ENCODE peak calls at places on chromosomes 12 and 14, in six cellular contexts. One of them, this sample, is unnamed.

GRCh38 chr14:54174437-54174836 is 217.8 kb upstream of the BMP4 start:
- DNase-seq in endothelial cell: no peak
- DNase-seq in CD8-positive, alpha-beta memory T cell: no peak
- DNase-seq in colonic mucosa: no peak
- DNase-seq in stimulated activated CD4-positive, alpha-beta T cell treated with anti-CD3 and anti-CD28 coated beads, Interleukin-4, amount 100 ng/mL, for 1 hour: no peak
- DNase-seq in naive B cell: no peak
- DNase-seq in this sample: no peak

GRCh38 chr12:97758102-97758501 is 295.5 kb downstream of the RMST start:
- DNase-seq in colonic mucosa: no peak
- DNase-seq in stimulated activated CD4-positive, alpha-beta T cell treated with anti-CD3 and anti-CD28 coated beads, Interleukin-4, amount 100 ng/mL, for 1 hour: no peak
- DNase-seq in CD8-positive, alpha-beta memory T cell: no peak
- DNase-seq in naive B cell: no peak
- DNase-seq in endothelial cell: no peak
- DNase-seq in this sample: no peak

GRCh38 chr12:124524231-124524925 is 43.0 kb downstream of the NCOR2 start:
- DNase-seq in colonic mucosa: no peak
- DNase-seq in CD8-positive, alpha-beta memory T cell: no peak
- DNase-seq in stimulated activated CD4-positive, alpha-beta T cell treated with anti-CD3 and anti-CD28 coated beads, Interleukin-4, amount 100 ng/mL, for 1 hour: no peak
- DNase-seq in endothelial cell: no peak
- DNase-seq in naive B cell: no peak
- DNase-seq in this sample: no peak

GRCh38 chr12:52688481-52688880 is 8.3 kb upstream of the KRT1 start:
- DNase-seq in colonic mucosa: no peak
- DNase-seq in CD8-positive, alpha-beta memory T cell: no peak
- DNase-seq in naive B cell: no peak
- DNase-seq in stimulated activated CD4-positive, alpha-beta T cell treated with anti-CD3 and anti-CD28 coated beads, Interleukin-4, amount 100 ng/mL, for 1 hour: no peak
- DNase-seq in endothelial cell: no peak
- DNase-seq in this sample: no peak

GRCh38 chr12:124321040-124321481 is 26.2 kb downstream of the RFLNA start:
- DNase-seq in colonic mucosa: peak
- DNase-seq in endothelial cell: peak
- DNase-seq in naive B cell: peak
- DNase-seq in stimulated activated CD4-positive, alpha-beta T cell treated with anti-CD3 and anti-CD28 coated beads, Interleukin-4, amount 100 ng/mL, for 1 hour: peak
- DNase-seq in CD8-positive, alpha-beta memory T cell: peak
- DNase-seq in this sample: peak

GRCh38 chr12:20455001-20455706 is 86.8 kb downstream of the PDE3A start:
- DNase-seq in CD8-positive, alpha-beta memory T cell: no peak
- DNase-seq in colonic mucosa: no peak
- DNase-seq in endothelial cell: no peak
- DNase-seq in stimulated activated CD4-positive, alpha-beta T cell treated with anti-CD3 and anti-CD28 coated beads, Interleukin-4, amount 100 ng/mL, for 1 hour: no peak
- DNase-seq in naive B cell: no peak
- DNase-seq in this sample: no peak

GRCh38 chr12:1907652-1908611 is 10.5 kb downstream of the CACNA2D4 start:
- DNase-seq in CD8-positive, alpha-beta memory T cell: no peak
- DNase-seq in endothelial cell: no peak
- DNase-seq in naive B cell: peak
- DNase-seq in stimulated activated CD4-positive, alpha-beta T cell treated with anti-CD3 and anti-CD28 coated beads, Interleukin-4, amount 100 ng/mL, for 1 hour: peak
- DNase-seq in colonic mucosa: peak
- DNase-seq in this sample: peak

GRCh38 chr12:6691473-6691872 is 2.3 kb upstream of the ZNF384 start:
- DNase-seq in endothelial cell: no peak
- DNase-seq in stimulated activated CD4-positive, alpha-beta T cell treated with anti-CD3 and anti-CD28 coated beads, Interleukin-4, amount 100 ng/mL, for 1 hour: no peak
- DNase-seq in naive B cell: no peak
- DNase-seq in colonic mucosa: no peak
- DNase-seq in CD8-positive, alpha-beta memory T cell: no peak
- DNase-seq in this sample: no peak

GRCh38 chr12:100267603-100268281 is 765 bp downstream of the SCYL2 start:
- DNase-seq in naive B cell: no peak
- DNase-seq in stimulated activated CD4-positive, alpha-beta T cell treated with anti-CD3 and anti-CD28 coated beads, Interleukin-4, amount 100 ng/mL, for 1 hour: no peak
- DNase-seq in endothelial cell: no peak
- DNase-seq in CD8-positive, alpha-beta memory T cell: peak
- DNase-seq in colonic mucosa: peak
- DNase-seq in this sample: no peak

GRCh38 chr12:22588817-22589216 is 36.2 kb upstream of the ETNK1 start:
- DNase-seq in naive B cell: no peak
- DNase-seq in stimulated activated CD4-positive, alpha-beta T cell treated with anti-CD3 and anti-CD28 coated beads, Interleukin-4, amount 100 ng/mL, for 1 hour: no peak
- DNase-seq in CD8-positive, alpha-beta memory T cell: no peak
- DNase-seq in endothelial cell: no peak
- DNase-seq in colonic mucosa: peak
- DNase-seq in this sample: no peak

GRCh38 chr12:68259318-68259940 is 6.0 kb upstream of the IL22 start:
- DNase-seq in CD8-positive, alpha-beta memory T cell: no peak
- DNase-seq in colonic mucosa: no peak
- DNase-seq in stimulated activated CD4-positive, alpha-beta T cell treated with anti-CD3 and anti-CD28 coated beads, Interleukin-4, amount 100 ng/mL, for 1 hour: no peak
- DNase-seq in naive B cell: no peak
- DNase-seq in endothelial cell: no peak
- DNase-seq in this sample: no peak

GRCh38 chr14:54299393-54300363 is 97.1 kb upstream of the CDKN3 start:
- DNase-seq in naive B cell: no peak
- DNase-seq in colonic mucosa: no peak
- DNase-seq in CD8-positive, alpha-beta memory T cell: no peak
- DNase-seq in endothelial cell: no peak
- DNase-seq in stimulated activated CD4-positive, alpha-beta T cell treated with anti-CD3 and anti-CD28 coated beads, Interleukin-4, amount 100 ng/mL, for 1 hour: no peak
- DNase-seq in this sample: no peak

GRCh38 chr14:101508948-101509729 is 52.2 kb upstream of the DIO3 start:
- DNase-seq in CD8-positive, alpha-beta memory T cell: peak
- DNase-seq in endothelial cell: no peak
- DNase-seq in colonic mucosa: no peak
- DNase-seq in naive B cell: no peak
- DNase-seq in stimulated activated CD4-positive, alpha-beta T cell treated with anti-CD3 and anti-CD28 coated beads, Interleukin-4, amount 100 ng/mL, for 1 hour: no peak
- DNase-seq in this sample: no peak

GRCh38 chr12:96198970-96199369 is 4.8 kb downstream of the ELK3 start:
- DNase-seq in stimulated activated CD4-positive, alpha-beta T cell treated with anti-CD3 and anti-CD28 coated beads, Interleukin-4, amount 100 ng/mL, for 1 hour: no peak
- DNase-seq in naive B cell: peak
- DNase-seq in endothelial cell: no peak
- DNase-seq in CD8-positive, alpha-beta memory T cell: no peak
- DNase-seq in colonic mucosa: no peak
- DNase-seq in this sample: no peak

GRCh38 chr12:51886021-51886710 is 1.7 kb upstream of the ANKRD33 start:
- DNase-seq in stimulated activated CD4-positive, alpha-beta T cell treated with anti-CD3 and anti-CD28 coated beads, Interleukin-4, amount 100 ng/mL, for 1 hour: peak
- DNase-seq in naive B cell: peak
- DNase-seq in colonic mucosa: peak
- DNase-seq in CD8-positive, alpha-beta memory T cell: no peak
- DNase-seq in endothelial cell: no peak
- DNase-seq in this sample: no peak

GRCh38 chr14:54420478-54421116 is 20.6 kb downstream of the CNIH1 start:
- DNase-seq in endothelial cell: peak
- DNase-seq in naive B cell: no peak
- DNase-seq in stimulated activated CD4-positive, alpha-beta T cell treated with anti-CD3 and anti-CD28 coated beads, Interleukin-4, amount 100 ng/mL, for 1 hour: no peak
- DNase-seq in CD8-positive, alpha-beta memory T cell: no peak
- DNase-seq in colonic mucosa: peak
- DNase-seq in this sample: no peak

GRCh38 chr14:104139460-104140212 is 1.2 kb downstream of the KIF26A start:
- DNase-seq in colonic mucosa: peak
- DNase-seq in naive B cell: no peak
- DNase-seq in endothelial cell: peak
- DNase-seq in stimulated activated CD4-positive, alpha-beta T cell treated with anti-CD3 and anti-CD28 coated beads, Interleukin-4, amount 100 ng/mL, for 1 hour: no peak
- DNase-seq in CD8-positive, alpha-beta memory T cell: peak
- DNase-seq in this sample: peak

GRCh38 chr12:80778005-80778541 is 61.4 kb downstream of the MYF5 start:
- DNase-seq in stimulated activated CD4-positive, alpha-beta T cell treated with anti-CD3 and anti-CD28 coated beads, Interleukin-4, amount 100 ng/mL, for 1 hour: no peak
- DNase-seq in colonic mucosa: peak
- DNase-seq in endothelial cell: no peak
- DNase-seq in naive B cell: no peak
- DNase-seq in CD8-positive, alpha-beta memory T cell: no peak
- DNase-seq in this sample: no peak

GRCh38 chr12:2239376-2240010 is 186.7 kb downstream of the CACNA1C start:
- DNase-seq in stimulated activated CD4-positive, alpha-beta T cell treated with anti-CD3 and anti-CD28 coated beads, Interleukin-4, amount 100 ng/mL, for 1 hour: no peak
- DNase-seq in CD8-positive, alpha-beta memory T cell: no peak
- DNase-seq in endothelial cell: no peak
- DNase-seq in colonic mucosa: no peak
- DNase-seq in naive B cell: no peak
- DNase-seq in this sample: no peak

GRCh38 chr12:57040750-57041149 is 9.2 kb downstream of the MYO1A start:
- DNase-seq in stimulated activated CD4-positive, alpha-beta T cell treated with anti-CD3 and anti-CD28 coated beads, Interleukin-4, amount 100 ng/mL, for 1 hour: no peak
- DNase-seq in CD8-positive, alpha-beta memory T cell: no peak
- DNase-seq in colonic mucosa: no peak
- DNase-seq in naive B cell: no peak
- DNase-seq in endothelial cell: no peak
- DNase-seq in this sample: no peak

GRCh38 chr12:58413794-58414193 is 472.4 kb downstream of the ATP23 start:
- DNase-seq in endothelial cell: no peak
- DNase-seq in CD8-positive, alpha-beta memory T cell: no peak
- DNase-seq in naive B cell: no peak
- DNase-seq in colonic mucosa: no peak
- DNase-seq in stimulated activated CD4-positive, alpha-beta T cell treated with anti-CD3 and anti-CD28 coated beads, Interleukin-4, amount 100 ng/mL, for 1 hour: no peak
- DNase-seq in this sample: no peak

GRCh38 chr12:123502163-123502562 is 31.4 kb downstream of the RILPL1 start:
- DNase-seq in endothelial cell: no peak
- DNase-seq in CD8-positive, alpha-beta memory T cell: no peak
- DNase-seq in naive B cell: no peak
- DNase-seq in stimulated activated CD4-positive, alpha-beta T cell treated with anti-CD3 and anti-CD28 coated beads, Interleukin-4, amount 100 ng/mL, for 1 hour: no peak
- DNase-seq in colonic mucosa: no peak
- DNase-seq in this sample: no peak

GRCh38 chr12:59185291-59185690 is 265.0 kb upstream of the LRIG3 start:
- DNase-seq in colonic mucosa: no peak
- DNase-seq in stimulated activated CD4-positive, alpha-beta T cell treated with anti-CD3 and anti-CD28 coated beads, Interleukin-4, amount 100 ng/mL, for 1 hour: no peak
- DNase-seq in CD8-positive, alpha-beta memory T cell: no peak
- DNase-seq in naive B cell: no peak
- DNase-seq in endothelial cell: no peak
- DNase-seq in this sample: no peak

GRCh38 chr12:18580286-18580685 is 157.5 kb downstream of the PLCZ1 start:
- DNase-seq in naive B cell: no peak
- DNase-seq in colonic mucosa: no peak
- DNase-seq in CD8-positive, alpha-beta memory T cell: no peak
- DNase-seq in stimulated activated CD4-positive, alpha-beta T cell treated with anti-CD3 and anti-CD28 coated beads, Interleukin-4, amount 100 ng/mL, for 1 hour: no peak
- DNase-seq in endothelial cell: no peak
- DNase-seq in this sample: no peak

GRCh38 chr14:32560213-32560857 is 231.2 kb downstream of the AKAP6 start:
- DNase-seq in CD8-positive, alpha-beta memory T cell: no peak
- DNase-seq in stimulated activated CD4-positive, alpha-beta T cell treated with anti-CD3 and anti-CD28 coated beads, Interleukin-4, amount 100 ng/mL, for 1 hour: peak
- DNase-seq in naive B cell: no peak
- DNase-seq in endothelial cell: peak
- DNase-seq in colonic mucosa: peak
- DNase-seq in this sample: no peak

GRCh38 chr12:1540690-1541089 is 53.7 kb downstream of the FBXL14 start:
- DNase-seq in CD8-positive, alpha-beta memory T cell: no peak
- DNase-seq in colonic mucosa: no peak
- DNase-seq in naive B cell: no peak
- DNase-seq in stimulated activated CD4-positive, alpha-beta T cell treated with anti-CD3 and anti-CD28 coated beads, Interleukin-4, amount 100 ng/mL, for 1 hour: no peak
- DNase-seq in endothelial cell: no peak
- DNase-seq in this sample: no peak

GRCh38 chr14:50943943-50944646 is at the start of gene PYGL:
- DNase-seq in endothelial cell: peak
- DNase-seq in naive B cell: peak
- DNase-seq in colonic mucosa: peak
- DNase-seq in stimulated activated CD4-positive, alpha-beta T cell treated with anti-CD3 and anti-CD28 coated beads, Interleukin-4, amount 100 ng/mL, for 1 hour: peak
- DNase-seq in CD8-positive, alpha-beta memory T cell: no peak
- DNase-seq in this sample: peak

GRCh38 chr12:110906985-110907384 is 13.4 kb downstream of the MYL2 start:
- DNase-seq in naive B cell: no peak
- DNase-seq in CD8-positive, alpha-beta memory T cell: no peak
- DNase-seq in endothelial cell: no peak
- DNase-seq in colonic mucosa: no peak
- DNase-seq in stimulated activated CD4-positive, alpha-beta T cell treated with anti-CD3 and anti-CD28 coated beads, Interleukin-4, amount 100 ng/mL, for 1 hour: no peak
- DNase-seq in this sample: no peak

GRCh38 chr12:109771746-109772621 is 58.4 kb downstream of the FAM222A start:
- DNase-seq in stimulated activated CD4-positive, alpha-beta T cell treated with anti-CD3 and anti-CD28 coated beads, Interleukin-4, amount 100 ng/mL, for 1 hour: no peak
- DNase-seq in CD8-positive, alpha-beta memory T cell: no peak
- DNase-seq in colonic mucosa: no peak
- DNase-seq in naive B cell: no peak
- DNase-seq in endothelial cell: no peak
- DNase-seq in this sample: peak

GRCh38 chr14:74973003-74973614 is 17.7 kb upstream of the PGF start:
- DNase-seq in endothelial cell: peak
- DNase-seq in CD8-positive, alpha-beta memory T cell: no peak
- DNase-seq in stimulated activated CD4-positive, alpha-beta T cell treated with anti-CD3 and anti-CD28 coated beads, Interleukin-4, amount 100 ng/mL, for 1 hour: peak
- DNase-seq in colonic mucosa: no peak
- DNase-seq in naive B cell: no peak
- DNase-seq in this sample: peak

GRCh38 chr14:76924363-76925151 is 98.3 kb downstream of the LRRC74A start:
- DNase-seq in stimulated activated CD4-positive, alpha-beta T cell treated with anti-CD3 and anti-CD28 coated beads, Interleukin-4, amount 100 ng/mL, for 1 hour: peak
- DNase-seq in CD8-positive, alpha-beta memory T cell: peak
- DNase-seq in colonic mucosa: no peak
- DNase-seq in endothelial cell: peak
- DNase-seq in naive B cell: no peak
- DNase-seq in this sample: no peak